ENCODE peak calls at places on chromosomes 13 and 19, in four cellular contexts. N is A549, F is HepG2, H is K562. L is an unnamed sample.

GRCh38 chr19:43313711-43314495 is 39.6 kb upstream of the CD177 start:
- DNase-seq in N (no peak), F (no peak), H (no peak), L (no peak)

GRCh38 chr19:18843960-18844359 is 12.2 kb downstream of the UPF1 start:
- DNase-seq in N (no peak), F (no peak), H (no peak), L (no peak)

GRCh38 chr13:32956595-32956933 is 59.7 kb upstream of the KL start:
- DNase-seq in N (no peak), F (no peak), H (no peak), L (no peak)

GRCh38 chr13:94712812-94713555 is 639 bp upstream of the SOX21 start:
- DNase-seq in N (peak), F (no peak), H (no peak), L (no peak)

GRCh38 chr19:3459965-3460582 is 20.3 kb downstream of the SMIM24 start:
- DNase-seq in N (no peak), F (no peak), H (no peak), L (no peak)

GRCh38 chr19:21851596-21852345 is 15.8 kb upstream of the ZNF43 start:
- DNase-seq in N (peak), F (peak), H (peak), L (peak)

GRCh38 chr19:367963-368623 is 23.5 kb upstream of the MIER2 start:
- DNase-seq in N (no peak), F (no peak), H (no peak), L (no peak)

GRCh38 chr19:44303976-44304568 is 753 bp downstream of the ZNF235 start:
- DNase-seq in N (peak), F (no peak), H (peak), L (no peak)

GRCh38 chr13:30409911-30410704 is 12.2 kb upstream of the UBE2L5 start:
- DNase-seq in N (peak), F (no peak), H (peak), L (no peak)

GRCh38 chr19:6225232-6225635 is 54.5 kb downstream of the MLLT1 start:
- DNase-seq in N (no peak), F (no peak), H (no peak), L (no peak)

GRCh38 chr13:105773887-105774538 is 761.4 kb downstream of the EFNB2 start:
- DNase-seq in N (peak), F (peak), H (no peak), L (no peak)

GRCh38 chr13:45482571-45483173 is 17.9 kb downstream of the COG3 start:
- DNase-seq in N (no peak), F (no peak), H (no peak), L (no peak)

GRCh38 chr13:37540228-37540627 is 58.3 kb downstream of the POSTN start:
- DNase-seq in N (no peak), F (no peak), H (no peak), L (no peak)

GRCh38 chr13:46906440-46906839 is 9.6 kb upstream of the HTR2A start:
- DNase-seq in N (no peak), F (no peak), H (no peak), L (no peak)

GRCh38 chr19:5086725-5087439 is 118.0 kb downstream of the KDM4B start:
- DNase-seq in N (peak), F (no peak), H (no peak), L (peak)

GRCh38 chr13:36736119-36736726 is 62.4 kb downstream of the SERTM1 start:
- DNase-seq in N (peak), F (peak), H (peak), L (no peak)

GRCh38 chr13:39365879-39366278 is 237.1 kb downstream of the LHFPL6 start:
- DNase-seq in N (no peak), F (no peak), H (no peak), L (no peak)

GRCh38 chr19:49560358-49560900 is 19.9 kb downstream of the NOSIP start:
- DNase-seq in N (no peak), F (no peak), H (peak), L (no peak)

GRCh38 chr19:17579523-17580244 is 24.2 kb downstream of the COLGALT1 start:
- DNase-seq in N (peak), F (no peak), H (peak), L (peak)

GRCh38 chr13:51823861-51824260 is 19.9 kb upstream of the DHRS12 start:
- DNase-seq in N (no peak), F (no peak), H (no peak), L (no peak)

GRCh38 chr13:31898383-31899071 is 133.0 kb upstream of the FRY start:
- DNase-seq in N (no peak), F (no peak), H (no peak), L (no peak)

GRCh38 chr13:40476175-40476958 is 190.1 kb downstream of the FOXO1 start:
- DNase-seq in N (peak), F (peak), H (no peak), L (no peak)

GRCh38 chr19:51689751-51690358 is 3.3 kb upstream of the SPACA6 start:
- DNase-seq in N (peak), F (no peak), H (peak), L (no peak)

GRCh38 chr13:57631607-57632275 is at the start of gene PCDH17:
- DNase-seq in N (no peak), F (no peak), H (no peak), L (peak)

GRCh38 chr13:38965281-38965680 is 25.4 kb downstream of the STOML3 start:
- DNase-seq in N (no peak), F (no peak), H (no peak), L (no peak)

GRCh38 chr19:43525836-43526771 is 897 bp downstream of the ETHE1 start:
- DNase-seq in N (no peak), F (no peak), H (no peak), L (no peak)

DNA sequence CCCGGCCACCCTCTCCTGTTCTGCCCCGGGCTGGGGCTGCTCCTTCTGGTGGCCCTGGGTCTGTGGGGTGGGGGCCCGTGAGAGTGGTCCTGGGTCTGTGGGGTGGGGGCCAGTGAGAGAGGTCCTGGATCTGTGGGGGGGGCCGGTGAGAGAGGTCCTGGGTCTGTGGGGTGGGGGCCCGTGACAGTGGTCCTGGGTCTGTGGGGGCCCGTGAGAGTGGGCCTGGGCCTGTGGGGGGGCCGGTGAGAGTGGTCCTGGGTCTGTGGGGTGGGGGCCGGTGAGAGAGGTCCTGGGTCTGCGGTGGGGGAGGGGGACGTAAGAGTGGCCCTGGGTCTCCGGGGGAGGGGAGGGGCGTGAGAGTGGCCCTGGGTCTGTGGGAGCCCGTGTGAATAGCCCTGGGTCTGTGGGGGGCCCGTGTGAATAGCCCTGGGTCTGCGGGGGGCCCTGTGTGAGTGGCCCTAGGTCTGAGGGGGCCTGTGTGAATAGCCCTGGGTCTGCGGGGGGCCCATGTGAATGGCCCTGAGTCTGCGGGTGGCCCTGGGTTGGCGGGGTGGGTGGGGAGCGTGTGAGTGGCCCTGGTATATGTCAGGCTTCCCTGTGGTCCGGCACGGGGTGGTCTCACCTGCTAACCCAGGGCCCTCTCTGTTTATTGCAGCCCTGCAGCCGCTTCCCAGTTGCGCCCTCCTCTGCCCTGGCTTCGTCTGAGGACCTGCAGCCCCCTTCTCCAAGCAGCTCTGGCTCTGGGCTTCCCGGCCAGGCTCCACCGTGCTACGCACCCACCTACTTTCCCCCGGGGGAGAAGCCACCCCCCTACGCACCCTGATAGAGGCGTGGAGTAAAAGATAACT is 52.3 kb downstream of the TMEM255B start:
- DNase-seq in N (no peak), F (no peak), H (no peak), L (no peak)
- TF ChIP-seq RNF2 in N (no peak), F (no peak), H (no peak), L (no peak)

GRCh38 chr19:54173951-54174817 is 1.2 kb upstream of the TMC4 start:
- DNase-seq in N (no peak), F (no peak), H (no peak), L (no peak)
- TF ChIP-seq RNF2 in N (no peak), F (no peak), H (no peak), L (no peak)

DNA sequence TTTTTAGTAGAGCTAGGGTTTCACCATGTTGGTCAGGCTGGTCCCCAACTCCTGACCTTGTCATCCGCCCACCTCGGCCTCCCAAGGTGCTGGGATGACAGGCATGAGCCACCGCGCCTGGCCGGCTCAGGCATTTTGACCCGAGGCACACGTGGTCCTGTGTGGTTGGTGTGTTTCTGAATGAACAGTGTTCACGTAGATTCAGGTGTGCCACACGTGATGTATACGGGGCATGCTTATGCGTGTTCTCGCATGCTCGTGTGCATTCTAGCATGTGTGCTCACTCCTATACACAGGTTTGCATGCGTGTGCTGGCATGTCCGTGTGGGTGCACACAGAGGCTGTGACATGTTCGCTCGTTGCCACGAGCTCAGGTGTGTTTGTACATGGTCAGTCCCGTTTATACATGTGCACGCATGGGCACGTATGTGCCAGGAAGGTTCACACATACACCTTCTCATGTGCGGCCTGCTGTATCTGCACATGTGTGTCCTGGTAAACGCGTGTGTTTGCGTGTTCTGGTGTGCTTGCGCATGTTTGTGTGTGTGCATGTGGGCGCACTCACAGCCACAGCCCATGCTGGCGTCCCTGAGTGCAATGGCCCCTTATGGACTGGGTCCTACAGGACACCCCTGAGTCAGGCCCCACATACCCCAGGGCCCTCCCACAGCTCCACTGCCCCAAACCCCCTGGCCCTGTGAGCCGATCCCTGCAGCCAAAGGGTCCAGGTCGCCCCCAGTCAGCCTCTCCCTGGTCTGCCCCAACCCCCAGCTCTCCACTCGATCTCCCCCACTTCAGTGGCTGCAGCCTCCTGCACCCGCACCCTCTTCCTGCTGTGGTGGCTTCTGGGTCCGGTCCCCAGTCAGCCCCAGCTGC is 20.6 kb upstream of the TCF3 start:
- DNase-seq in N (no peak), F (no peak), H (no peak), L (no peak)
- TF ChIP-seq RNF2 in N (no peak), F (no peak), H (no peak), L (no peak)

DNA sequence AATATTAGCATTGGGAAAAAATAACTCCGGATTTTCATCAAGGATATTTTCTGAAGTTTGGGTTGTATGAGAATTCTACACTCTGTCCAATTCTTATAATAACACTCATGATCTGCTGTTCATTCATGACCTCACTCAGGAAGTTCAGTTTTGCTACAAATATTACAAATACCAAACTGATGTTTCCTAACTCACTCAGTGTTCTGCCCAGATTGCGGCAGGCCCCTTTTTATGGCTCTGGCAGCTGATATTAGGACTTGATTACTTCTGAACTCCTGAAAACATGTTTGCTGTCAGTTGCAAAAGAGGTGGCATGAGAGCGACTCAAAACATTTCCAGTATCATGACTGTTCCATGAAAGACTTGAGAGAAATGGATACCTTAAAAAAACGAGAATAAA is 188.0 kb downstream of the RGCC start:
- DNase-seq in N (peak), F (peak), H (no peak), L (no peak)
- TF ChIP-seq RNF2 in N (no peak), F (no peak), H (no peak), L (no peak)

DNA sequence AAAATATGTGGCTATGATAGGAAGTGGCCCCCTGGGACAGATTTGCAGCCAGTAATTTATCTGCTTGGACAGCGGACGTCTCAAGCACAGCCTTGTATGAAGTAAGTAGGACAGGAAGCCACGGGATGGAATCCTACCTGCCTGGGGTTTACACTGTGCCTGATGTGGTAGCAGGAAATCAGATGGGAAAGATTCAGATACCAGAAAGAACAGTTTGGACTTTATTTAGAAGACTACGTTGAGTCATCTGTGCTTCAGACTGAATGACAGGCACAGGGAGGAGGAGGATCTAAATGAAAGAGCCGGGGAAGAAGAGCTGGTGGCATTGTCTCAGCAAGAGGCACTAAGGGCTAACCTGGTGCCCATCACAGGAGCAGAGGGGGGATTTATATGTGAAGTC is 328.7 kb downstream of the SLC7A1 start:
- DNase-seq in N (no peak), F (no peak), H (no peak), L (no peak)
- TF ChIP-seq RNF2 in N (no peak), F (no peak), H (no peak), L (no peak)

L was measured in H1.